ENCODE peak calls at places on chromosomes 4 and X, in five cellular contexts. W is neuronal stem cell, D is IMR-90, I is mesendoderm, M is H9. F is an unnamed sample.

GRCh38 chrX:102651242-102651967 is at the start of gene GPRASP1:
- DNase-seq in M (peak; percentile 61), I (peak; percentile 59), W (peak; percentile 50), D (peak; percentile 27), F (peak; percentile 45)

GRCh38 chrX:104972737-104973136 is 247.8 kb downstream of the TEX13A start:
- DNase-seq in D (no peak), M (no peak), W (no peak), I (no peak), F (no peak)

GRCh38 chr4:6918345-6918744 is 8.7 kb downstream of the TBC1D14 start:
- DNase-seq in M (no peak), D (no peak), I (no peak), W (no peak), F (no peak)

GRCh38 chr4:27463816-27464215 is 603.2 kb downstream of the STIM2 start:
- DNase-seq in D (peak; percentile 0), M (no peak), W (no peak), I (peak; percentile 58), F (peak; percentile 1)

GRCh38 chr4:53706422-53707032 is 115.2 kb upstream of the LNX1 start:
- DNase-seq in I (peak; percentile 74), D (peak; percentile 71), M (no peak), W (peak; percentile 42), F (peak; percentile 58)

GRCh38 chr4:26576171-26576829 is 7.6 kb upstream of the TBC1D19 start:
- DNase-seq in D (peak; percentile 62), W (no peak), I (peak; percentile 21), M (no peak), F (peak; percentile 53)

GRCh38 chr4:151806511-151806927 is 45.7 kb upstream of the GATB start:
- DNase-seq in I (peak; percentile 83), M (no peak), D (peak; percentile 89), W (no peak), F (peak; percentile 87)

GRCh38 chr4:80171251-80171650 is 26.1 kb upstream of the PRDM8 start:
- DNase-seq in D (peak; percentile 62), W (no peak), M (no peak), I (peak; percentile 10), F (peak; percentile 64)

GRCh38 chrX:125203737-125204578 is 115.7 kb upstream of the TEX13C start:
- DNase-seq in I (peak; percentile 85), M (peak; percentile 53), D (no peak), W (no peak), F (peak; percentile 41)

GRCh38 chr4:10342866-10343265 is 114.4 kb downstream of the ZNF518B start:
- DNase-seq in D (no peak), I (no peak), W (no peak), M (no peak), F (no peak)

GRCh38 chr4:14223461-14223860 is 595.9 kb upstream of the BOD1L1 start:
- DNase-seq in I (no peak), M (no peak), W (no peak), D (no peak), F (no peak)

GRCh38 chrX:109352121-109352556 is 129.7 kb downstream of the GUCY2F start:
- DNase-seq in W (no peak), D (no peak), I (no peak), M (no peak), F (peak; percentile 35)

GRCh38 chr4:86233681-86234080 is 126.2 kb downstream of the MAPK10 start:
- DNase-seq in I (peak; percentile 81), D (peak; percentile 15), W (no peak), M (no peak), F (no peak)

GRCh38 chr4:8836664-8837171 is 34.9 kb downstream of the HMX1 start:
- DNase-seq in I (no peak), D (no peak), M (no peak), W (no peak), F (no peak)

GRCh38 chr4:180058731-180059215 is 2184.4 kb upstream of the TENM3 start:
- DNase-seq in I (peak; percentile 87), W (peak; percentile 61), M (peak; percentile 78), D (peak; percentile 44), F (peak; percentile 67)

GRCh38 chr4:8835521-8836365 is 35.9 kb downstream of the HMX1 start:
- DNase-seq in D (no peak), I (no peak), M (peak; percentile 23), W (no peak), F (no peak)

GRCh38 chrX:41332005-41332404 is 2.0 kb upstream of the DDX3X start:
- DNase-seq in D (no peak), I (no peak), W (no peak), M (no peak), F (no peak)

GRCh38 chrX:45788315-45788714 is 587.6 kb upstream of the DIPK2B start:
- DNase-seq in W (no peak), I (no peak), D (no peak), M (no peak), F (no peak)

GRCh38 chr4:149465941-149466340 is 349.7 kb downstream of the IQCM start:
- DNase-seq in M (no peak), D (peak; percentile 18), I (no peak), W (no peak), F (no peak)

GRCh38 chr4:157818946-157819692 is 353.7 kb downstream of the GASK1B start:
- DNase-seq in W (no peak), D (no peak), I (no peak), M (no peak), F (no peak)

GRCh38 chrX:39065051-39065871 is 264.0 kb downstream of the MID1IP1 start:
- DNase-seq in W (peak; percentile 61), M (peak; percentile 73), I (peak; percentile 93), D (no peak), F (no peak)

GRCh38 chr4:136680271-136680670 is 852.0 kb downstream of the PCDH18 start:
- DNase-seq in D (peak; percentile 9), M (no peak), I (peak; percentile 59), W (no peak), F (peak; percentile 62)

GRCh38 chr4:98851806-98852205 is 77.1 kb downstream of the EIF4E start:
- DNase-seq in M (no peak), W (no peak), D (peak; percentile 64), I (peak; percentile 76), F (peak; percentile 59)

GRCh38 chr4:88605744-88606143 is 13.5 kb downstream of the HERC3 start:
- DNase-seq in W (no peak), D (no peak), M (no peak), I (no peak), F (no peak)

GRCh38 chr4:40301592-40301991 is 33.5 kb upstream of the CHRNA9 start:
- DNase-seq in I (no peak), W (no peak), M (no peak), D (no peak), F (no peak)

GRCh38 chrX:132467029-132467428 is 21.8 kb downstream of the MBNL3 start:
- DNase-seq in D (peak; percentile 25), W (no peak), M (no peak), I (no peak), F (peak; percentile 75)

GRCh38 chr4:109166126-109166525 is 136.3 kb downstream of the COL25A1 start:
- DNase-seq in M (no peak), W (no peak), I (no peak), D (no peak), F (no peak)

GRCh38 chr4:8060632-8061031 is 98.0 kb downstream of the ABLIM2 start:
- DNase-seq in W (no peak), D (no peak), M (no peak), I (no peak), F (no peak)

GRCh38 chrX:2708016-2708415 is 16.9 kb downstream of the CD99 start:
- DNase-seq in W (no peak), M (no peak), I (no peak), D (no peak), F (peak; percentile 46)

GRCh38 chr4:184514121-184514988 is 40.0 kb upstream of the IRF2 start:
- DNase-seq in W (no peak), M (no peak), I (peak; percentile 26), D (peak; percentile 95), F (peak; percentile 85)

GRCh38 chrX:108001218-108001814 is 19.1 kb upstream of the TEX13B start:
- DNase-seq in D (peak; percentile 36), M (no peak), I (peak; percentile 39), W (no peak), F (peak; percentile 45)

GRCh38 chrX:41561045-41561444 is 113.9 kb downstream of the NYX start:
- DNase-seq in I (peak; percentile 40), W (no peak), M (no peak), D (peak; percentile 95), F (peak; percentile 91)

GRCh38 chr4:304987-305680 is at the start of gene ZNF732:
- DNase-seq in I (peak; percentile 99), W (peak; percentile 87), D (peak; percentile 19), M (no peak), F (peak; percentile 85)

GRCh38 chr4:159384619-159385018 is 281.7 kb downstream of the RAPGEF2 start:
- DNase-seq in M (no peak), D (no peak), W (no peak), I (no peak), F (no peak)

GRCh38 chr4:139959398-139959797 is 194.6 kb downstream of the MAML3 start:
- DNase-seq in I (no peak), M (no peak), D (no peak), W (no peak), F (no peak)

GRCh38 chrX:50813843-50814661 is at the start of gene SHROOM4:
- DNase-seq in I (peak; percentile 78), D (peak; percentile 58), M (peak; percentile 87), W (peak; percentile 63), F (peak; percentile 83)

GRCh38 chr4:184448828-184449227 is 25.5 kb downstream of the IRF2 start:
- DNase-seq in D (peak; percentile 70), M (no peak), I (no peak), W (no peak), F (peak; percentile 59)

GRCh38 chrX:63050225-63050624 is 300.9 kb downstream of the SPIN4 start:
- DNase-seq in I (peak; percentile 0), W (no peak), D (no peak), M (no peak), F (no peak)

GRCh38 chr4:118276551-118276950 is 76.3 kb downstream of the PRSS12 start:
- DNase-seq in D (no peak), I (no peak), W (no peak), M (no peak), F (no peak)
- H2BK15ac ChIP-seq in D (no peak overlapping the region), I (no peak overlapping the region), W (no peak overlapping the region), M (no peak overlapping the region), F (no peak overlapping the region)

GRCh38 chr4:20839957-20840356 is 139.7 kb downstream of the PACRGL start:
- DNase-seq in M (no peak), D (peak; percentile 53), W (no peak), I (peak; percentile 74), F (peak; percentile 82)

GRCh38 chr4:20838476-20838875 is 138.2 kb downstream of the PACRGL start:
- DNase-seq in M (no peak), W (no peak), D (no peak), I (no peak), F (no peak)

GRCh38 chr4:20844311-20844710 is 144.1 kb downstream of the PACRGL start:
- DNase-seq in W (peak; percentile 45), D (no peak), I (peak; percentile 16), M (no peak), F (no peak)

GRCh38 chr4:20840648-20841190 is 140.5 kb downstream of the PACRGL start:
- DNase-seq in D (no peak), W (no peak), M (no peak), I (no peak), F (peak; percentile 9)
- H3K18ac ChIP-seq in D (no peak overlapping the region), W (no peak overlapping the region), M (no peak overlapping the region), I (no peak overlapping the region), F (no peak overlapping the region)

GRCh38 chr4:106507440-106507839 is 138.9 kb upstream of the GIMD1 start:
- DNase-seq in W (no peak), D (no peak), I (no peak), M (no peak), F (no peak)
- H2BK15ac ChIP-seq in W (no peak overlapping the region), D (no peak overlapping the region), I (no peak overlapping the region), M (no peak overlapping the region), F (no peak overlapping the region)

GRCh38 chr4:122151982-122152698 is at the start of gene BLTP1:
- DNase-seq in D (peak; percentile 75), M (peak; percentile 90), I (peak; percentile 91), W (peak; percentile 81), F (peak; percentile 83)
- H3K18ac ChIP-seq in D (peak within 1 kb of the TSS; percentile 99), M (peak within 1 kb of the TSS; percentile 76), I (peak within 1 kb of the TSS; percentile 91), W (peak within 1 kb of the TSS; percentile 97), F (peak within 1 kb of the TSS; percentile 76)

F was measured in mesenchymal stem cell.